ENCODE peak calls at places on chromosomes 5 and 9, in five cellular contexts. L, A, Z, D and U are unnamed samples.

GRCh38 chr5:172502969-172503368 is 48.6 kb upstream of the SH3PXD2B start:
- DNase-seq in D (no peak), A (peak), L (no peak), Z (no peak), U (no peak)

GRCh38 chr5:96868603-96869371 is 7.5 kb upstream of the ERAP2 start:
- DNase-seq in Z (peak), L (peak), A (no peak), D (peak), U (no peak)

GRCh38 chr5:79853676-79854418 is 137.2 kb downstream of the MTX3 start:
- DNase-seq in D (no peak), A (no peak), Z (no peak), L (no peak), U (no peak)

GRCh38 chr5:115543365-115543700 is 1.2 kb downstream of the FEM1C start:
- DNase-seq in A (no peak), D (no peak), Z (no peak), L (no peak), U (no peak)

GRCh38 chr9:129412814-129413536 is 207.9 kb downstream of the C9orf50 start:
- DNase-seq in D (peak), A (peak), L (peak), Z (peak), U (peak)

GRCh38 chr9:110444911-110445310 is 107.2 kb upstream of the TXNDC8 start:
- DNase-seq in D (peak), A (no peak), L (no peak), Z (peak), U (no peak)

GRCh38 chr5:178230879-178231735 is 1.5 kb downstream of the PHYKPL start:
- DNase-seq in A (no peak), Z (no peak), D (peak), L (no peak), U (no peak)

GRCh38 chr9:74760031-74760700 is 127.6 kb downstream of the TRPM6 start:
- DNase-seq in D (peak), A (no peak), L (peak), Z (peak), U (peak)

GRCh38 chr5:147920420-147921030 is 14.2 kb upstream of the C5orf46 start:
- DNase-seq in D (no peak), Z (no peak), L (no peak), A (no peak), U (no peak)

GRCh38 chr5:16852251-16853005 is 83.7 kb downstream of the MYO10 start:
- DNase-seq in L (no peak), A (no peak), D (no peak), Z (no peak), U (no peak)

GRCh38 chr9:8374471-8374870 is 574.9 kb upstream of the DMAC1 start:
- DNase-seq in L (no peak), D (no peak), A (no peak), Z (no peak), U (no peak)

GRCh38 chr9:137254624-137255447 is at the start of gene NELFB:
- DNase-seq in L (peak), Z (peak), D (peak), A (peak), U (no peak)
- TF ChIP-seq CTCF in L (no peak), Z (no peak), D (no peak), A (peak), U (no peak)

GRCh38 chr9:68507098-68507795 is 33.4 kb downstream of the TMEM252 start:
- DNase-seq in D (no peak), A (no peak), Z (no peak), L (no peak), U (no peak)

GRCh38 chr9:68505681-68506409 is 34.8 kb downstream of the TMEM252 start:
- DNase-seq in A (no peak), Z (no peak), L (no peak), D (no peak), U (no peak)

GRCh38 chr9:68509689-68510088 is 31.0 kb downstream of the TMEM252 start:
- DNase-seq in Z (no peak), D (no peak), L (no peak), A (no peak), U (no peak)

GRCh38 chr9:68508547-68508946 is 32.1 kb downstream of the TMEM252 start:
- DNase-seq in L (no peak), Z (no peak), A (no peak), D (no peak), U (no peak)

GRCh38 chr9:68507796-68508145 is 32.9 kb downstream of the TMEM252 start:
- DNase-seq in A (no peak), Z (no peak), L (no peak), D (no peak), U (no peak)
- TF ChIP-seq CTCF in A (no peak), Z (no peak), L (peak), D (no peak), U (no peak)

GRCh38 chr5:173509060-173509459 is 107.4 kb downstream of the BOD1 start:
- DNase-seq in L (no peak), A (no peak), D (no peak), Z (no peak), U (no peak)
- TF ChIP-seq CTCF in L (no peak), A (no peak), D (no peak), Z (no peak), U (no peak)

DNA sequence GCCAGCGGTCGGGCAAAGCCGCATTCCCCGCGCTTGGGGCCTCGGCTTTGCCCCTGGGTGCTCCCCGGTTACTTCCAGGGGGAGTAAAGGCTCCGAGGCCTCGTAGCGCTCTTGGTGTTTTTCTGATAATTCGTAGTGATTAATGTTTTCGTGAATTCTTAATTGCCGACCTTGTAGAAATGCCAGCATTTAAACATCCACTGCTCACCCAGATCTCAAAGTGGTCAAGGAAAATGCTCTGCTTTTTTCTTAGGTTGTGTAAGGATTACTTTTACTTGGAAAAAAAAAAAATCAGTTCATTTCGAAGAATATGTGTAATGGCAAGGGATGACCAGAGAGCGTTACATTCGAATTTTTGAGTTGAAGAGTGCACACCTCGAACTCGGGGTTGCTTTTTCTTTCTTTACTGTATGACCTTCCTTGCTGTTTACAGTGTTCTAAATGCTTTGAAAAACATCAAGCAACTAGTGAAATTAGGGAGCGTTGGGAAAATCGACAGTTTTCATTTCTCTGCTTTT is 731 bp upstream of the TUT7 start:
- DNase-seq in D (no peak), Z (no peak), L (no peak), A (no peak), U (no peak)
- TF ChIP-seq CTCF in D (no peak), Z (no peak), L (no peak), A (peak), U (no peak)

GRCh38 chr5:152271420-152271819 is 133.7 kb downstream of the NMUR2 start:
- DNase-seq in D (no peak), Z (no peak), L (no peak), A (no peak), U (no peak)
- TF ChIP-seq CTCF in D (no peak), Z (no peak), L (peak), A (peak), U (peak)

GRCh38 chr5:58477760-58478159 is 13.5 kb upstream of the GAPT start:
- DNase-seq in L (no peak), A (no peak), D (no peak), Z (no peak), U (no peak)
- TF ChIP-seq CTCF in L (peak), A (no peak), D (peak), Z (no peak), U (peak)